ENCODE peak calls at places on chromosomes 2 and 18, in seven cellular contexts. N, D, U, X, Y, F and J are unnamed samples.

GRCh38 chr2:207337234-207338219 is 171.8 kb upstream of the KLF7 start:
- DNase-seq in N (no peak), D (no peak), U (peak), X (no peak), Y (no peak), F (no peak), J (peak)

GRCh38 chr2:85865539-85866164 is 23.1 kb downstream of the ST3GAL5 start:
- DNase-seq in N (no peak), D (no peak), U (no peak), X (no peak), Y (no peak), F (no peak), J (peak)

GRCh38 chr2:20129320-20130274 is 78.2 kb upstream of the LAPTM4A start:
- DNase-seq in N (no peak), D (no peak), U (no peak), X (peak), Y (no peak), F (no peak), J (no peak)

GRCh38 chr2:158755738-158756137 is 39.4 kb upstream of the DAPL1 start:
- DNase-seq in N (no peak), D (no peak), U (peak), X (no peak), Y (no peak), F (peak), J (peak)

GRCh38 chr2:119736021-119736420 is 23.7 kb upstream of the PTPN4 start:
- DNase-seq in N (no peak), D (no peak), U (no peak), X (no peak), Y (no peak), F (no peak), J (no peak)

GRCh38 chr18:22286576-22286975 is 117.2 kb downstream of the GATA6 start:
- DNase-seq in N (no peak), D (no peak), U (no peak), X (peak), Y (no peak), F (no peak), J (no peak)

GRCh38 chr18:10463096-10463495 is 8.7 kb downstream of the APCDD1 start:
- DNase-seq in N (no peak), D (no peak), U (no peak), X (no peak), Y (no peak), F (no peak), J (peak)

GRCh38 chr2:228367356-228367755 is 185.9 kb upstream of the SPHKAP start:
- DNase-seq in N (no peak), D (no peak), U (no peak), X (no peak), Y (no peak), F (no peak), J (no peak)